ENCODE peak calls at places on chromosomes 7 and 10, in seven cellular contexts. H, A, V, S, D, P and M are unnamed samples.
A peak's percentile ranks its signal among the peaks of the same experiment; 100 is the strongest.

GRCh38 chr10:22341190-22341935 is 3.9 kb upstream of the SPAG6 start:
- DNase-seq in V (no peak), P (no peak), D (no peak), S (no peak), A (no peak), H (no peak), M (no peak)

GRCh38 chr10:101672536-101672935 is 22.4 kb downstream of the FBXW4 start:
- DNase-seq in P (no peak), V (no peak), S (no peak), H (no peak), A (no peak), D (peak; percentile 66), M (no peak)

GRCh38 chr7:24574365-24574764 is 1.1 kb downstream of the PALS2 start:
- DNase-seq in V (no peak), H (no peak), S (no peak), D (no peak), A (no peak), P (no peak), M (no peak)

GRCh38 chr10:72173635-72174296 is 42.0 kb upstream of the ANAPC16 start:
- DNase-seq in A (no peak), H (no peak), V (no peak), D (no peak), P (no peak), S (no peak), M (no peak)

GRCh38 chr10:76558996-76559888 is 1078.4 kb downstream of the KCNMA1 start:
- DNase-seq in A (no peak), P (no peak), S (no peak), V (no peak), D (no peak), H (no peak), M (no peak)

GRCh38 chr7:8408871-8409270 is 24.5 kb upstream of the NXPH1 start:
- DNase-seq in D (no peak), V (no peak), S (no peak), H (no peak), P (no peak), A (no peak), M (no peak)

GRCh38 chr10:50417906-50418697 is 166.8 kb upstream of the ASAH2 start:
- DNase-seq in D (peak; percentile 80), S (peak; percentile 56), A (peak; percentile 63), P (peak; percentile 36), V (peak; percentile 62), H (peak; percentile 45), M (peak; percentile 50)

GRCh38 chr10:50511512-50512213 is 112.1 kb downstream of the SGMS1 start:
- DNase-seq in V (no peak), D (no peak), P (no peak), H (no peak), A (no peak), S (no peak), M (no peak)

GRCh38 chr7:38448076-38448475 is 174.6 kb upstream of the TARP start:
- DNase-seq in A (no peak), H (no peak), P (no peak), S (no peak), V (no peak), D (no peak), M (no peak)

DNA sequence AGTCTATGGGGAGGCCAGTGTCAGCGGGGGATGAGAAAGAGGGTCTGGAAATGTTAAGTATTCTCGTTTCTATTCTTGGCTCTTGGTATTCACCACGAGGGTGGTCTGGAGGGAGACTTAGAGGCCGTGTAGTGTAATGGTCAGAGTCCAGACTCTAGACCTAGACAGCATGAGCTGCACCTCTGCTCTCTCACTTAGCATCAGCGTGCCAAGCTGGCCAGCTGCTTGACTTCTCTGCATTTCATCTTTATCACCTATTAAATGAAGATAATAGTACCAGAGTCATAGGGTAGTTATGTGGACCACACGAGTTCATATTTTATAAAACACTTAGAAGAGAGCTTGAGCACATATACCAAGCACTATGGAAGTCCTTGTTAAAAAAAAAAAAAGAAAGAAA is 57.8 kb downstream of the MKX start:
- DNase-seq in D (no peak), V (no peak), P (no peak), A (no peak), S (no peak), H (no peak), M (no peak)
- H3K4me3 ChIP-seq in D (no peak overlapping the region), V (no peak overlapping the region), P (no peak overlapping the region), A (no peak overlapping the region), S (no peak overlapping the region), H (no peak overlapping the region), M (no peak overlapping the region)

DNA sequence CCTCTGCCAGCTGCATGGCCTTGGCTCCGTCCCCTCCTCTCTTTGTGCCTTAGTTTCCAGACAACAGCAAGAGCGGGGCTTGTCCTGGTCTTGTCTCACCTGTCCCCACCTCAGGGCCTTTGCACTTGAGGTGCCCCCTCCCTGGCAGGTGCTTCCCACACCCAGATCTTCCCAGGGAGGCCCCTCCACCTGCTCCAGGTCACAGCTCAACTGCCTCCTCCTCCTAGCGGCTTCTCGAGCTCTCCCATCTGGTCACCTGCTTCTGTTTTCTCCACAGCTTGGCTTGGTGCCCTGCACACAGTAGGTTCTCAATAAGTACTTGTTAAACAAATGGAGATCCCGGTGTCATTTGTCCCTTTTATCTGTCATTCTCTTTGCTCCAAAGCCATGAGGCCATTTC is 64.3 kb upstream of the ZNF716 start:
- DNase-seq in V (no peak), S (no peak), H (no peak), P (no peak), A (no peak), D (no peak), M (no peak)
- H3K9me3 ChIP-seq in V (peaks cover 87% of the 10 kb centered on the region), S (peaks cover 16% of the 10 kb centered on the region), H (no peaks in the 10 kb centered on the region), P (no peaks in the 10 kb centered on the region), A (peaks cover 6% of the 10 kb centered on the region), D (no peaks in the 10 kb centered on the region), M (no peaks in the 10 kb centered on the region)

DNA sequence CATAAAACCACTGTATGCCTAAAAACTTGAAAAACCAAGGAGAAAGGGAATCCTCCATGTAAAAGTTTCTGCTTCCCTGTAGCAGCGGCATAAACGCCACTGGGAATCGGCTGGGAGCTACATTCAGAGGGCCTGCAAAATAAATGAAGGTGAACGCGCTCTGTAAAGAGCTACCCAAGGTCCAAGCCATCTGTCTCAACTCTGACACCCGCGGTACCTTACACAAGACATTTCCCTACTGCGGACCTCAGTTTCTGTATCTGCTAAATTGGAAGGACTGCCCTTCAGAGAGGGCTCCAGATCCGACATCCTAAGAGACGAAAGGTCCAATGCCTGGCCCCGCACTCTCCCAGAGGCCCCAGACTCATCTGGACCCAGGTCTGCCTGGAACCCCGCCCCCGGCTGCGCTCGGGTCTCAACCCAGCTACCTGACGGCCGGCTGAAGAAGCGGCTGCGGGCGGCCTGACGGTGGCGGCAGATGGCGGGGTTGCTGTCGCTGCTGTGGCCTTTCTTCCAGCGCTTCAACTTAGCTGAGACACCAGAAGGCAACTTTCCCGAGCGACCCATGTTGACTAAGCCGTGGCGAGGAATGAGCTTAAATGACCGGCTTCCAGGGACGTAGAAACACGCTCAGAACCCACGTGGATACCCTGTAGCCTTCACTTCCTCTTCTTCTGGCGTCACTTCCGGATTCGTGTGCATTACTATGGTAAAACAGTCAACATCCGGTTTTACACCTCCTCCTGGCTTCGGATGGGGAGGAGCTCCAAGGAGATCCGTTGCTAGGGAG is at the start of gene RRP12:
- DNase-seq in D (peak; percentile 90), A (peak; percentile 90), H (peak; percentile 89), S (peak; percentile 71), P (peak; percentile 82), V (peak; percentile 90), M (peak; percentile 97)
- TF ChIP-seq POLR2A in D (no peak), A (peak; percentile 68), H (peak; percentile 77), S (peak; percentile 14), P (peak; percentile 40), V (no peak), M (no peak)

GRCh38 chr10:107899663-107900062 is 735.2 kb upstream of the SORCS1 start:
- DNase-seq in D (no peak), P (no peak), S (no peak), H (no peak), V (no peak), A (no peak), M (no peak)

GRCh38 chr10:107900131-107900530 is 735.6 kb upstream of the SORCS1 start:
- DNase-seq in P (no peak), H (no peak), S (no peak), A (no peak), D (no peak), V (no peak), M (no peak)

GRCh38 chr10:107901076-107901475 is 736.6 kb upstream of the SORCS1 start:
- DNase-seq in S (no peak), P (no peak), A (no peak), D (no peak), V (no peak), H (no peak), M (no peak)

GRCh38 chr10:107898392-107898791 is 733.9 kb upstream of the SORCS1 start:
- DNase-seq in P (no peak), S (no peak), H (no peak), V (no peak), A (no peak), D (no peak), M (no peak)

GRCh38 chr10:107899075-107899474 is 734.6 kb upstream of the SORCS1 start:
- DNase-seq in V (no peak), H (no peak), S (no peak), D (no peak), P (no peak), A (no peak), M (no peak)
- H3K4me3 ChIP-seq in V (no peak overlapping the region), H (no peak overlapping the region), S (no peak overlapping the region), D (no peak overlapping the region), P (no peak overlapping the region), A (no peak overlapping the region), M (no peak overlapping the region)

GRCh38 chr7:6675807-6676405 is 30.8 kb downstream of the ZNF12 start:
- DNase-seq in S (no peak), D (no peak), P (no peak), A (no peak), V (no peak), H (no peak), M (no peak)

GRCh38 chr7:6680146-6680545 is 26.6 kb downstream of the ZNF12 start:
- DNase-seq in A (no peak), P (no peak), D (no peak), H (no peak), S (no peak), V (no peak), M (no peak)
- H3K9me3 ChIP-seq in A (peaks cover 86% of the 10 kb centered on the region), P (peaks cover 29% of the 10 kb centered on the region), D (peaks cover 99% of the 10 kb centered on the region), H (peaks cover 86% of the 10 kb centered on the region), S (peaks cover 92% of the 10 kb centered on the region), V (peaks cover 97% of the 10 kb centered on the region), M (no peaks in the 10 kb centered on the region)

DNA sequence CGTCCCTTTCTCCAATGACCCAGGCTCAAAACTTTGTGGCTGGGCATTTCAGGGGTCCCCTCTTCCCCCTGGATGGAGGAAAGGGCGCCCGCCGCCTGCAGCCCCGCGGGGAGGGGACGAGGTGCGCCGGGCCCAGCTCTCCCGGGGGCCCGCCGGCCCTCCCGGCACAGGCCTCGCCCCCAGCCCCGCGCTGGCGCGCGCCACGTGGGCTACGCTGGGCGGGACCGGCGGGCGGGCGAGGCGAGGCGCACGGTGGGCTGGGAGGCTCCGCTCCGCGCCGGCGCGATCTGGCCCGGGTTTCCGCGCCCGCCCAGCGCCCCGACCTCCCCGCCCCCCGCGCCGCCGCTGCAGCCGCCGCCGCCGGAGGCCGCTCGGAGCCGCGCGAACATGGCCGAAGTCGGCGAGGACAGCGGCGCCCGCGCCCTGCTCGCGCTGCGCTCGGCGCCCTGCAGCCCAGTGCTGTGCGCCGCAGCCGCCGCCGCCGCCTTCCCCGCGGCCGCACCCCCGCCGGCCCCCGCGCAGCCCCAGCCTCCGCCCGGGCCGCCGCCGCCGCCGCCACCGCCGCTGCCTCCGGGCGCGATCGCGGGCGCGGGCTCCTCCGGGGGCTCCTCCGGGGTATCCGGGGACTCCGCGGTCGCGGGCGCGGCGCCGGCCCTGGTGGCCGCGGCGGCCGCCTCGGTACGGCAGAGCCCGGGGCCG is at the start of gene FOXK1:
- DNase-seq in A (peak; percentile 81), S (peak; percentile 78), D (peak; percentile 88), H (peak; percentile 78), P (peak; percentile 73), V (peak; percentile 78), M (peak; percentile 70)
- TF ChIP-seq POLR2A in A (peak; percentile 45), S (no peak), D (no peak), H (peak; percentile 60), P (peak; percentile 32), V (no peak), M (no peak)